ENCODE peak calls at places on chromosome 10, in nine cellular contexts. One of them, this sample, is unnamed.

GRCh38 chr10:22712246-22712958 is 2.0 kb downstream of the PIP4K2A start:
- DNase-seq in WERI-Rb-1: no peak
- DNase-seq in endothelial cell: no peak
- DNase-seq in ovary: no peak
- DNase-seq in RWPE1: no peak
- DNase-seq in body of pancreas: no peak
- DNase-seq in astrocyte of the spinal cord: peak
- DNase-seq in cardiac fibroblast: peak
- DNase-seq in lower leg skin: no peak
- DNase-seq in this sample: peak

GRCh38 chr10:5783300-5783699 is 29.9 kb downstream of the GDI2 start:
- DNase-seq in RWPE1: no peak
- DNase-seq in astrocyte of the spinal cord: no peak
- DNase-seq in WERI-Rb-1: no peak
- DNase-seq in cardiac fibroblast: no peak
- DNase-seq in ovary: no peak
- DNase-seq in endothelial cell: no peak
- DNase-seq in body of pancreas: no peak
- DNase-seq in lower leg skin: no peak
- DNase-seq in this sample: no peak

GRCh38 chr10:16663472-16663871 is 141.8 kb upstream of the C1QL3 start:
- DNase-seq in endothelial cell: no peak
- DNase-seq in astrocyte of the spinal cord: no peak
- DNase-seq in lower leg skin: no peak
- DNase-seq in RWPE1: no peak
- DNase-seq in cardiac fibroblast: no peak
- DNase-seq in WERI-Rb-1: no peak
- DNase-seq in ovary: no peak
- DNase-seq in body of pancreas: no peak
- DNase-seq in this sample: no peak

GRCh38 chr10:76864913-76865312 is 772.7 kb downstream of the KCNMA1 start:
- DNase-seq in body of pancreas: no peak
- DNase-seq in WERI-Rb-1: no peak
- DNase-seq in cardiac fibroblast: no peak
- DNase-seq in lower leg skin: no peak
- DNase-seq in ovary: no peak
- DNase-seq in RWPE1: no peak
- DNase-seq in endothelial cell: no peak
- DNase-seq in astrocyte of the spinal cord: no peak
- DNase-seq in this sample: no peak

GRCh38 chr10:86075512-86075911 is 291.1 kb downstream of the GRID1 start:
- DNase-seq in lower leg skin: no peak
- DNase-seq in cardiac fibroblast: no peak
- DNase-seq in RWPE1: no peak
- DNase-seq in ovary: no peak
- DNase-seq in body of pancreas: no peak
- DNase-seq in astrocyte of the spinal cord: no peak
- DNase-seq in endothelial cell: no peak
- DNase-seq in WERI-Rb-1: no peak
- DNase-seq in this sample: no peak

GRCh38 chr10:110356628-110357245 is 52.0 kb upstream of the SMNDC1 start:
- DNase-seq in RWPE1: peak
- DNase-seq in WERI-Rb-1: no peak
- DNase-seq in astrocyte of the spinal cord: peak
- DNase-seq in ovary: peak
- DNase-seq in body of pancreas: no peak
- DNase-seq in lower leg skin: no peak
- DNase-seq in cardiac fibroblast: peak
- DNase-seq in endothelial cell: no peak
- DNase-seq in this sample: peak

GRCh38 chr10:115710136-115710535 is 562.9 kb downstream of the GFRA1 start:
- DNase-seq in WERI-Rb-1: no peak
- DNase-seq in ovary: no peak
- DNase-seq in body of pancreas: no peak
- DNase-seq in lower leg skin: no peak
- DNase-seq in endothelial cell: no peak
- DNase-seq in cardiac fibroblast: peak
- DNase-seq in RWPE1: no peak
- DNase-seq in astrocyte of the spinal cord: no peak
- DNase-seq in this sample: peak

GRCh38 chr10:21363087-21363752 is 162.3 kb downstream of the SKIDA1 start:
- DNase-seq in WERI-Rb-1: no peak
- DNase-seq in cardiac fibroblast: no peak
- DNase-seq in lower leg skin: no peak
- DNase-seq in RWPE1: no peak
- DNase-seq in ovary: no peak
- DNase-seq in body of pancreas: no peak
- DNase-seq in astrocyte of the spinal cord: no peak
- DNase-seq in endothelial cell: no peak
- DNase-seq in this sample: peak

GRCh38 chr10:7755103-7755502 is 32.7 kb downstream of the KIN start:
- DNase-seq in body of pancreas: no peak
- DNase-seq in endothelial cell: no peak
- DNase-seq in astrocyte of the spinal cord: no peak
- DNase-seq in ovary: no peak
- DNase-seq in WERI-Rb-1: no peak
- DNase-seq in cardiac fibroblast: no peak
- DNase-seq in RWPE1: no peak
- DNase-seq in lower leg skin: no peak
- DNase-seq in this sample: no peak

GRCh38 chr10:34801066-34801738 is 13.9 kb downstream of the PARD3 start:
- DNase-seq in astrocyte of the spinal cord: no peak
- DNase-seq in ovary: no peak
- DNase-seq in body of pancreas: no peak
- DNase-seq in cardiac fibroblast: peak
- DNase-seq in WERI-Rb-1: no peak
- DNase-seq in lower leg skin: peak
- DNase-seq in endothelial cell: no peak
- DNase-seq in RWPE1: peak
- DNase-seq in this sample: peak

GRCh38 chr10:124419635-124420034 is 912 bp upstream of the OAT start:
- DNase-seq in WERI-Rb-1: no peak
- DNase-seq in body of pancreas: no peak
- DNase-seq in endothelial cell: no peak
- DNase-seq in cardiac fibroblast: no peak
- DNase-seq in ovary: no peak
- DNase-seq in lower leg skin: peak
- DNase-seq in RWPE1: no peak
- DNase-seq in astrocyte of the spinal cord: no peak
- DNase-seq in this sample: no peak

GRCh38 chr10:14889318-14889717 is 10.7 kb downstream of the SUV39H2 start:
- DNase-seq in WERI-Rb-1: no peak
- DNase-seq in astrocyte of the spinal cord: no peak
- DNase-seq in lower leg skin: no peak
- DNase-seq in ovary: no peak
- DNase-seq in RWPE1: no peak
- DNase-seq in body of pancreas: no peak
- DNase-seq in endothelial cell: no peak
- DNase-seq in cardiac fibroblast: peak
- DNase-seq in this sample: no peak
- TF ChIP-seq CTCF in WERI-Rb-1: no peak
- TF ChIP-seq CTCF in astrocyte of the spinal cord: peak
- TF ChIP-seq CTCF in lower leg skin: no peak
- TF ChIP-seq CTCF in ovary: no peak
- TF ChIP-seq CTCF in RWPE1: no peak
- TF ChIP-seq CTCF in body of pancreas: no peak
- TF ChIP-seq CTCF in endothelial cell: peak
- TF ChIP-seq CTCF in cardiac fibroblast: peak
- TF ChIP-seq CTCF in this sample: no peak

GRCh38 chr10:130926442-130926841 is 385.1 kb downstream of the TCERG1L start:
- DNase-seq in lower leg skin: no peak
- DNase-seq in endothelial cell: no peak
- DNase-seq in ovary: no peak
- DNase-seq in RWPE1: no peak
- DNase-seq in astrocyte of the spinal cord: no peak
- DNase-seq in body of pancreas: no peak
- DNase-seq in WERI-Rb-1: no peak
- DNase-seq in cardiac fibroblast: no peak
- DNase-seq in this sample: no peak
- TF ChIP-seq CTCF in lower leg skin: no peak
- TF ChIP-seq CTCF in endothelial cell: no peak
- TF ChIP-seq CTCF in ovary: no peak
- TF ChIP-seq CTCF in RWPE1: no peak
- TF ChIP-seq CTCF in astrocyte of the spinal cord: no peak
- TF ChIP-seq CTCF in body of pancreas: no peak
- TF ChIP-seq CTCF in WERI-Rb-1: no peak
- TF ChIP-seq CTCF in cardiac fibroblast: no peak
- TF ChIP-seq CTCF in this sample: no peak

GRCh38 chr10:71569775-71570588 is 149.6 kb downstream of the C10orf105 start:
- DNase-seq in WERI-Rb-1: peak
- DNase-seq in astrocyte of the spinal cord: peak
- DNase-seq in body of pancreas: peak
- DNase-seq in endothelial cell: peak
- DNase-seq in cardiac fibroblast: peak
- DNase-seq in ovary: peak
- DNase-seq in RWPE1: peak
- DNase-seq in lower leg skin: peak
- DNase-seq in this sample: peak
- TF ChIP-seq CTCF in WERI-Rb-1: peak
- TF ChIP-seq CTCF in astrocyte of the spinal cord: peak
- TF ChIP-seq CTCF in body of pancreas: peak
- TF ChIP-seq CTCF in endothelial cell: peak
- TF ChIP-seq CTCF in cardiac fibroblast: peak
- TF ChIP-seq CTCF in ovary: peak
- TF ChIP-seq CTCF in RWPE1: peak
- TF ChIP-seq CTCF in lower leg skin: no peak
- TF ChIP-seq CTCF in this sample: peak

GRCh38 chr10:33290286-33291052 is 44.0 kb downstream of the NRP1 start:
- DNase-seq in body of pancreas: no peak
- DNase-seq in astrocyte of the spinal cord: no peak
- DNase-seq in lower leg skin: no peak
- DNase-seq in cardiac fibroblast: no peak
- DNase-seq in RWPE1: no peak
- DNase-seq in WERI-Rb-1: no peak
- DNase-seq in ovary: no peak
- DNase-seq in endothelial cell: no peak
- DNase-seq in this sample: no peak
- TF ChIP-seq CTCF in body of pancreas: no peak
- TF ChIP-seq CTCF in astrocyte of the spinal cord: peak
- TF ChIP-seq CTCF in lower leg skin: no peak
- TF ChIP-seq CTCF in cardiac fibroblast: no peak
- TF ChIP-seq CTCF in RWPE1: no peak
- TF ChIP-seq CTCF in WERI-Rb-1: no peak
- TF ChIP-seq CTCF in ovary: no peak
- TF ChIP-seq CTCF in endothelial cell: no peak
- TF ChIP-seq CTCF in this sample: peak

GRCh38 chr10:119688033-119688508 is 36.9 kb downstream of the BAG3 start:
- DNase-seq in RWPE1: no peak
- DNase-seq in body of pancreas: no peak
- DNase-seq in astrocyte of the spinal cord: no peak
- DNase-seq in endothelial cell: no peak
- DNase-seq in ovary: no peak
- DNase-seq in WERI-Rb-1: no peak
- DNase-seq in lower leg skin: no peak
- DNase-seq in cardiac fibroblast: no peak
- DNase-seq in this sample: no peak
- TF ChIP-seq CTCF in RWPE1: no peak
- TF ChIP-seq CTCF in body of pancreas: no peak
- TF ChIP-seq CTCF in astrocyte of the spinal cord: no peak
- TF ChIP-seq CTCF in endothelial cell: no peak
- TF ChIP-seq CTCF in ovary: no peak
- TF ChIP-seq CTCF in WERI-Rb-1: peak
- TF ChIP-seq CTCF in lower leg skin: no peak
- TF ChIP-seq CTCF in cardiac fibroblast: no peak
- TF ChIP-seq CTCF in this sample: no peak